ENCODE peak calls at places on chromosome 3, in nine cellular contexts. U, I, W, L, T, J, F, Z and K are unnamed samples.

GRCh38 chr3:187594272-187594671 is 75.9 kb downstream of the SST start:
- DNase-seq in U (no peak), I (no peak), W (no peak), L (no peak), T (no peak), J (no peak), F (no peak), Z (no peak), K (no peak)

GRCh38 chr3:39146083-39146501 is 7.3 kb downstream of the CSRNP1 start:
- DNase-seq in U (no peak), I (no peak), W (no peak), L (no peak), T (no peak), J (no peak), F (no peak), Z (peak; percentile 88), K (no peak)

GRCh38 chr3:49470714-49471420 is 800 bp downstream of the DAG1 start:
- DNase-seq in U (no peak), I (no peak), W (no peak), L (peak; percentile 13), T (peak; percentile 50), J (no peak), F (no peak), Z (no peak), K (no peak)

GRCh38 chr3:175726228-175726627 is 867.1 kb downstream of the NAALADL2 start:
- DNase-seq in U (no peak), I (no peak), W (no peak), L (no peak), T (no peak), J (no peak), F (no peak), Z (no peak), K (no peak)

GRCh38 chr3:126996905-126997304 is 14.0 kb downstream of the PLXNA1 start:
- DNase-seq in U (peak; percentile 82), I (no peak), W (no peak), L (no peak), T (no peak), J (no peak), F (no peak), Z (no peak), K (no peak)

GRCh38 chr3:129336093-129336706 is 57.5 kb downstream of the HMCES start:
- DNase-seq in U (no peak), I (no peak), W (no peak), L (no peak), T (no peak), J (no peak), F (no peak), Z (no peak), K (no peak)

GRCh38 chr3:44584646-44585501 is at the start of gene ZNF660:
- DNase-seq in U (peak; percentile 73), I (peak; percentile 64), W (no peak), L (no peak), T (peak; percentile 84), J (no peak), F (peak; percentile 72), Z (peak; percentile 88), K (no peak)

GRCh38 chr3:12560505-12561188 is 3.8 kb downstream of the MKRN2 start:
- DNase-seq in U (no peak), I (no peak), W (no peak), L (no peak), T (no peak), J (no peak), F (no peak), Z (peak; percentile 36), K (no peak)

GRCh38 chr3:178417736-178418135 is 118.5 kb upstream of the KCNMB2 start:
- DNase-seq in U (no peak), I (no peak), W (no peak), L (no peak), T (no peak), J (no peak), F (no peak), Z (no peak), K (no peak)

GRCh38 chr3:126908752-126909275 is 74.1 kb upstream of the PLXNA1 start:
- DNase-seq in U (no peak), I (no peak), W (no peak), L (peak; percentile 84), T (no peak), J (no peak), F (no peak), Z (no peak), K (no peak)

GRCh38 chr3:184593201-184593922 is 31.8 kb downstream of the EPHB3 start:
- DNase-seq in U (no peak), I (no peak), W (no peak), L (no peak), T (no peak), J (no peak), F (no peak), Z (peak; percentile 85), K (no peak)

GRCh38 chr3:58077586-58078285 is 69.5 kb downstream of the FLNB start:
- DNase-seq in U (no peak), I (no peak), W (no peak), L (no peak), T (no peak), J (no peak), F (no peak), Z (no peak), K (no peak)